ENCODE peak calls at places on chromosomes 11 and 22, in eight cellular contexts. E, R, G, Y, F, P, H and C are unnamed samples.

GRCh38 chr11:114044042-114044871 is 15.3 kb upstream of the ZBTB16 start:
- DNase-seq in E (no peak), R (no peak), G (peak), Y (no peak), F (no peak), P (no peak), H (no peak), C (no peak)

GRCh38 chr11:15665368-15665871 is 550.7 kb downstream of the INSC start:
- DNase-seq in E (no peak), R (no peak), G (no peak), Y (peak), F (peak), P (no peak), H (no peak), C (no peak)

GRCh38 chr11:468036-468435 is 18.0 kb downstream of the PTDSS2 start:
- DNase-seq in E (no peak), R (no peak), G (no peak), Y (no peak), F (no peak), P (no peak), H (no peak), C (no peak)

GRCh38 chr22:36644333-36644757 is 59.2 kb downstream of the CACNG2 start:
- DNase-seq in E (peak), R (peak), G (no peak), Y (no peak), F (peak), P (no peak), H (no peak), C (no peak)

GRCh38 chr11:107570015-107570414 is 4.5 kb upstream of the ALKBH8 start:
- DNase-seq in E (no peak), R (no peak), G (no peak), Y (no peak), F (no peak), P (no peak), H (no peak), C (no peak)

GRCh38 chr11:130636672-130637463 is 188.4 kb downstream of the ADAMTS15 start:
- DNase-seq in E (no peak), R (no peak), G (no peak), Y (peak), F (peak), P (no peak), H (no peak), C (no peak)

GRCh38 chr11:19976281-19976941 is 183.9 kb downstream of the DBX1 start:
- DNase-seq in E (no peak), R (no peak), G (no peak), Y (no peak), F (no peak), P (peak), H (no peak), C (no peak)

GRCh38 chr11:65392899-65393298 is 6.5 kb downstream of the FRMD8 start:
- DNase-seq in E (no peak), R (no peak), G (no peak), Y (no peak), F (no peak), P (peak), H (no peak), C (no peak)

GRCh38 chr11:27497911-27498310 is 8.7 kb downstream of the LIN7C start:
- DNase-seq in E (no peak), R (no peak), G (no peak), Y (no peak), F (no peak), P (no peak), H (no peak), C (no peak)

GRCh38 chr11:125887373-125888324 is at the start of gene HYLS1:
- DNase-seq in E (peak), R (peak), G (peak), Y (peak), F (peak), P (peak), H (peak), C (peak)
- TF ChIP-seq POLR2A in E (no peak), R (peak), G (peak), Y (peak), F (peak), P (peak), H (peak), C (no peak)

DNA sequence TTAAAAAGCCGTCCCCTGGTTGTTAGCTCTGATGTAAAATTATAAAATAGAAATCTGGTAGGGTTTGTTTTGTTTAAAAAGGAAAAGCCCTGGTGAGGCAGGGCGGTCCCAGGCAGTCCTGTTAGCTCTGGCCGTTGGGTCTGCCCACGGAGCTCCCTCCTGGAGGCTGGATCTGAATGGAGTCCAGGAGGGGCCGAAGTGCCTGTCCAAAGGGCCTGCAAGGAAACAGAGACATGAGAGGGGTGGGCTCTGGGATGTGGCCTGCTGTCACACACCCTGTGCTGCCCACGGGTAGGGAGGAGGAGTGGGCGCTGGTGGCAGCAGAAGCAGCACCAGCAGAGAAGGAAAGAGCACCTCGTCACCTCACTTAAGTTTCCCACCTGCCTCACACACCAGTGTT is 11.3 kb upstream of the PMM1 start:
- DNase-seq in E (no peak), R (no peak), G (no peak), Y (no peak), F (no peak), P (no peak), H (no peak), C (no peak)
- TF ChIP-seq POLR2A in E (no peak), R (no peak), G (no peak), Y (no peak), F (no peak), P (no peak), H (no peak), C (no peak)

DNA sequence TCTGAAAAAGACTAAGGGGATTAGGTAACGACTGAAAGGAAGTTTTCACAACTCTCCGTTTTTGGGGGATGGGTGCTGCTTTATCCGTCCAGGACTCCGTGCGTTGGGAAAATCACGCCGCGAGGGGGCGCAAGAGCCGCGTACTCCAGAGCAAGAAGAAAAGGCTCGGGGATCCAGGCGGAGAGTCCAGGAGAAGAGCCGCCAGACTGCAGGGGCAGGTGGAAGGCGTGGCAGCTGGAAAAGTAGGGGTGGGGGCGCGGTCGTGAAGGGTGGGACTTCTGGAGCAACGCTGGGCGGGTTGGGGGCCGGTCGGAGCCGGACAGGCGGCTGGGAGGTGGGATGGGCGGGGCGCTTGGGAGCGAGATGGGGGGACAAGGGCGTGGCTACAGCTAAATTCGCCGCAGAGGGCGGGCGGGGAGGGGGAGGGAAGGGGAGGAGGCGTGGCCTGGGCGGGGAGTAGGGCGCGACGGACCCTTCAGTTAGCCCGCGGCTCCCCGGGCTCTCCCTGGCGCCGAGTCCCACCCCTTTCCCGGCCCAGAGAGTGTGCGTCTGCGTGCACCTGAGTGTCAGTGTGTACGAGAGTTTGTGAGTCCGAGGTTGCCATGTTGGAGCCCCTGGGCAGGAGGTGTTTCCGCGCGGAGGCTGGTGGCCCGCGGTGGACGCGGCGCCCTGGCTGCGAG is 613 bp upstream of the ARHGEF17 start:
- DNase-seq in E (peak), R (peak), G (peak), Y (peak), F (peak), P (peak), H (peak), C (peak)
- TF ChIP-seq POLR2A in E (peak), R (peak), G (no peak), Y (peak), F (peak), P (peak), H (no peak), C (no peak)

DNA sequence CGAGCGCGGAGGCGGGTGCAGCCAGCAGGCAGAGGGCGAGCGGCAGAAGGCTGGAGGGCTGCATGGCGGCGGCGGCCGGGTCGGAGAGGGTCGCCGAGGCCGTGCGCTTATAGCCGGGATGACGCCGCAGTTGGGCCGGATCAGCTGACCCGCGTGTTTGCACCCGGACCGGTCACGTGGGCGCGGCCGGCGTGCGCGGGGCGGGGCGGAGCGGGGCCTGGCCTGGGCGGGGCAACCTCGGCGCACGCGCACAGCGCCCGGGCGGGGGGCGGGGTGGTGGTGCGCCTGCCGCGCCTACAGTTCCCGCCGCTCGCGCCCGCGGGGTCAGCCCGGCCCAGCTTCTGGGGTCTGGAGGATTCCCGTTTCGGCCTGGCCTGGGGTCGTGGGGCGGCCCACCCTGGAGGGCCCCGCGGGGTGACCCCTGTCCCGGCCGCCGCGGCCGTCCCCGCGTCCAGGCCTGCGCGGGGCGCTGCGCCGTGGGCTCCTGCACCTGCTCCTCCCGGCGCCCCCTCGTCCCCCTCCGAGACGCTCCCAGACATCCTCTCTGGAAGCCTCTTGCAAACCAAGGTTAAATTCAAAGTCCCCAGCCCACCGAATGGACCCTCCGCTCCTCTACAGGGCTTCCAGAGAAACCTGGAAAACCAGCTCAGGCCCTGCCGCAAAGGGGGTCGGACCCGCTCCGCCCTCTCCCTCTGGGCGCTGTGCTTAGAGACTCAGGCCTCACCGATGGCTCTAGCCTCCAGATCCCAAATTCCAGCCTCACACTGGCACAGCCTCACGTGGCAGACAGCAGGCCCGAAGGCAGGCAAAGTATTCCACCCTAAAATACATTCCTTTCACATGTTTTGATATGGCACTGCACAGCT is at the start of gene CTSD:
- DNase-seq in E (peak), R (peak), G (peak), Y (no peak), F (peak), P (peak), H (no peak), C (peak)
- TF ChIP-seq POLR2A in E (peak), R (peak), G (peak), Y (peak), F (no peak), P (no peak), H (peak), C (no peak)

DNA sequence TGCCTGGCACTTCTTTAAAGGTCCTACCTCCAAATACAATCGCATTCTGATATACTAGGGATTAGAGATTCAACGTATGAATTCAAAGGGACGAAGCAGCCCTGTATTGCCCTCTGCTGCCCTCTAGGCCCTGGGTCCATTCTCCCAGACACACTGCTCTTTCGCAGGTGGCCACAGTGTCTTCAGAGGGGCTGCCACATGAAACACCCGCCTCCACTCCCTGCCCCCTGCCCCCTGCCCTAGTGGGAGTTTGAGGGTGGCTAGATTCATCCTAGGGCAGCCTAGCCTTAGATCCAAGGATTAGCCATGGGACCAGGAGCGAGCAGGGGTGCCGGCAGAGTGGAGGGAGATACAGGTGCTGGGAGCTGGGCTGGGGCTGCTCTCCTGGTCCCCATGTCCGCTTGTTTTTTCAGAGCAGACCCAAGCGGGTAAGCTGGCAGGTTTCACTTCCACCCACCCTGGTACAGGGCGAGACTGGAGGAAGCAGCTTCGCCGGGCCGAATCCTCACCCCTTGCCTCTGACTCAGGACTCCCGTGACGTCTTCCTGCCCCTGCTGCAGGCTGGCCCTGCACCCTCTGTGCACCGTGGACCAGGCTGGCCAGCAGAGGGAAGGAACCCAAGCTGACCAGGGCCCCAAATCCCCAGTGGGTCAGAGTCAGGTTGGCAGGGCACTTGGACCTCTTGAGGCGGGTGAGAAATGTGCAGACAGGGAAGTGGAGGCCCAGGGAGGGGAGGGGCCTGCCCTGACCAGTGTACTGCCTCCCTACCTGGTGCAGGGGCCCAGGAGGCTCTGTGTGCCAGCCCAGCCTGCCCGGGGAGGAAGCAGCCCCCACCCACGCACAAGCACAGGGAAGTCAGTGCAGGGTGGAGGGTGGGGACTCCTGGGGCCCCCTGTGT is 28.4 kb upstream of the HMOX1 start:
- DNase-seq in E (peak), R (peak), G (peak), Y (no peak), F (no peak), P (peak), H (no peak), C (peak)
- TF ChIP-seq POLR2A in E (no peak), R (peak), G (peak), Y (no peak), F (no peak), P (no peak), H (no peak), C (no peak)

DNA sequence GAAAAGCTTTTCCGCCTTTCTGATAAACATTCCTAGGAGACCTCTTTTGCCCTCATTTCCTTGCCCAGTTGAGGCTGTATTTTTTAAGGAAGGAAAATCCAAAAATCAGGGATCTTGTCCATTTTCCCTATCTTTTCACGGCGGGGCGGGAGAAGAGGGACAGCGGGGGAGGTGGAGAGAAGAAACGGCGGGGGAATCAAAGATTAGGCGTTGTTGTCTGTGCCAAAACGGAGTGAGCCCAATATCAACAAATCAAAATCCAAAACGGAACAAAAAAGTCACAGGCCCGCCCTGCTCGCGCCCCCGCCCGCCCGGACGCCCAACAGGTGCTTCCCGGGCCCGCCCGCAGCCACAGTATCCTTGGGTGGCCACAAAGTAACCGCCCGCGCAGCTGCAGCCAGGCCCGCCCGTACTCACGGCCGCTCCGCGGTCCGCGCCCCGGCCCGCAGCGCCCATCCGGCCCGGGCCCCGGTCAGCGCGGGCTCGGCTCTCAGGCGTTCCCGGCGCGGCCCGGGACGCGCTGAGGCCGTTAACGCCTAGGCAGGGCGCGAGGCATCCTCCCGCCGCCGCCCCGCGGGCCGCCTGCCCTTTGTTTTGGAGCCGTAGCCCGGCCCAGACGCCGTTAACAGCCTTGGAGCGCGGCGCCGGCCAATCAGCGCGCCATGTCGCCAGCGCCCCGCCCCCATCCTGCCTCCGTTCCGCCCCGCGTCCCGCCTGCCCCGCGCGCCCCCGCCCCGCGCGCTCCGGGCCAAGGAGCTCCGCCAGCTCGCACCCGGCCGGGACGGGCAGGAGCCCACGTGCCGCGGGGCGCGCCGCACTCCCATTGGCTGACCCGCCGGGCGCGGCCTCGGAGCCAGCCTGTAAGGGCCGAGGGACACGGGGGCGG is at the start of gene YPEL1:
- DNase-seq in E (peak), R (peak), G (peak), Y (peak), F (peak), P (peak), H (peak), C (peak)
- TF ChIP-seq POLR2A in E (peak), R (peak), G (peak), Y (peak), F (peak), P (peak), H (peak), C (peak)

GRCh38 chr11:9003573-9004309 is at the start of gene NRIP3:
- DNase-seq in E (peak), R (peak), G (peak), Y (no peak), F (peak), P (peak), H (peak), C (peak)
- TF ChIP-seq POLR2A in E (peak), R (peak), G (no peak), Y (no peak), F (peak), P (no peak), H (peak), C (no peak)

GRCh38 chr11:73077454-73077853 is 64.7 kb downstream of the FCHSD2 start:
- DNase-seq in E (no peak), R (no peak), G (no peak), Y (no peak), F (peak), P (no peak), H (no peak), C (no peak)

GRCh38 chr11:73078631-73079030 is 63.5 kb downstream of the FCHSD2 start:
- DNase-seq in E (no peak), R (no peak), G (no peak), Y (no peak), F (no peak), P (no peak), H (no peak), C (no peak)

GRCh38 chr11:73070653-73071052 is 71.5 kb downstream of the FCHSD2 start:
- DNase-seq in E (no peak), R (no peak), G (no peak), Y (no peak), F (no peak), P (no peak), H (no peak), C (no peak)

DNA sequence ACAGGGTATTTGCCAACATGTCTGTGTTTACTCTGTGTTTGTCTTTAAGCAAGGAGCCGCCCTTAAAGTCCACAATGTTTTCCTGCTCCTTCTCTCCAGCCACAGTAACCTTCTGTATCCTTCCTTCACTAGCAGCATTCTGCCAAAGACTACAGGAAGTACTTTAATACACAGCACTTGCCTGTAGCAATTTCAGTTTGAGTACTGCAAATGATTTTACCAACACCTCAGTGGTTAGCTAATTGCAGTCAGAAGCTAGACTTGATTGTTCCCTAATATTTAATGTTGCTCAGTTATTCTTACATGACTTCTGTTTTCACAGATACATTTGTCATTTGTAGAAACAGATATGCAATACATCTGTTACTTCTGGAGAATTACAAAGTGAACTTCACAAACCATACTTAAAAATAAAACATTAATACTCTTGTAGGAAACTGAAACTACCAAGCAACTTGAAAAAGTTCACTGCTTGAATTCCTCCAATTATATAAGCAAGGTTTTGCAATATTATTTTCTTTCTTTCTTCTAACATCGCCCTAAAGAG is 69.1 kb downstream of the FCHSD2 start:
- DNase-seq in E (no peak), R (no peak), G (no peak), Y (no peak), F (peak), P (no peak), H (no peak), C (no peak)
- TF ChIP-seq POLR2A in E (no peak), R (no peak), G (no peak), Y (no peak), F (no peak), P (no peak), H (no peak), C (no peak)

GRCh38 chr11:69537126-69537525 is 55.7 kb downstream of the LINC01488 start:
- DNase-seq in E (no peak), R (no peak), G (peak), Y (no peak), F (no peak), P (peak), H (no peak), C (no peak)
- TF ChIP-seq POLR2A in E (no peak), R (no peak), G (no peak), Y (no peak), F (no peak), P (no peak), H (no peak), C (no peak)